ENCODE peak calls at places on chromosomes 5 and 9, in four cellular contexts. I is ELF-1, L is NCI-H1105, V is naive B cell. F is an unnamed sample.

GRCh38 chr5:112737472-112738179 is at the start of gene APC:
- DNase-seq in I (peak; percentile 90), L (peak; percentile 62), V (peak; percentile 76), F (peak; percentile 91)

GRCh38 chr5:65076251-65076869 is 307.6 kb downstream of the CWC27 start:
- DNase-seq in I (peak; percentile 52), L (no peak), V (peak; percentile 51), F (peak; percentile 67)

GRCh38 chr5:158977642-158978041 is 122.1 kb downstream of the EBF1 start:
- DNase-seq in I (no peak), L (no peak), V (no peak), F (no peak)

GRCh38 chr5:142360607-142361120 is 35.8 kb upstream of the SPRY4 start:
- DNase-seq in I (peak; percentile 70), L (no peak), V (no peak), F (no peak)

GRCh38 chr5:147391781-147392180 is 118.1 kb downstream of the DPYSL3 start:
- DNase-seq in I (peak; percentile 68), L (no peak), V (no peak), F (peak; percentile 57)

GRCh38 chr5:31962321-31962720 is 211.8 kb downstream of the GOLPH3 start:
- DNase-seq in I (no peak), L (no peak), V (no peak), F (no peak)

GRCh38 chr9:37329576-37329975 is 92.9 kb upstream of the GRHPR start:
- DNase-seq in I (no peak), L (no peak), V (peak; percentile 43), F (peak; percentile 34)

GRCh38 chr5:55052383-55052931 is 28.4 kb downstream of the GZMK start:
- DNase-seq in I (no peak), L (no peak), V (no peak), F (no peak)

GRCh38 chr9:14277761-14278160 is 36.2 kb downstream of the NFIB start:
- DNase-seq in I (no peak), L (no peak), V (no peak), F (no peak)

GRCh38 chr9:126534431-126535186 is 79.1 kb upstream of the LMX1B start:
- DNase-seq in I (peak; percentile 92), L (no peak), V (no peak), F (no peak)

GRCh38 chr5:179345429-179346321 is at the start of gene ADAMTS2:
- DNase-seq in I (no peak), L (no peak), V (no peak), F (peak; percentile 71)

GRCh38 chr5:17831279-17831678 is 197.0 kb downstream of the TAF11L14 start:
- DNase-seq in I (no peak), L (peak; percentile 0), V (no peak), F (no peak)

GRCh38 chr5:91018185-91018584 is 364.9 kb downstream of the ARRDC3 start:
- DNase-seq in I (no peak), L (no peak), V (no peak), F (no peak)

GRCh38 chr9:78821126-78821822 is 524.3 kb downstream of the PSAT1 start:
- DNase-seq in I (peak; percentile 12), L (peak; percentile 1), V (peak; percentile 7), F (peak; percentile 42)

GRCh38 chr5:115372121-115372520 is 75.7 kb upstream of the CCDC112 start:
- DNase-seq in I (no peak), L (no peak), V (no peak), F (no peak)